ENCODE peak calls at places on chromosomes 3 and 15, in four cellular contexts. Y is H1, M is mesendoderm, Q is IMR-90. L is an unnamed sample.

GRCh38 chr3:120615863-120616599 is 19.9 kb downstream of the NDUFB4 start:
- DNase-seq in Q (peak), M (peak), Y (no peak), L (peak)

GRCh38 chr3:157170861-157171260 is 10.9 kb upstream of the CCNL1 start:
- DNase-seq in M (no peak), Y (no peak), Q (no peak), L (no peak)

GRCh38 chr3:171204942-171205341 is 178.4 kb upstream of the SLC2A2 start:
- DNase-seq in Y (no peak), Q (no peak), M (no peak), L (no peak)

GRCh38 chr3:135905058-135905724 is 60.3 kb upstream of the PPP2R3A start:
- DNase-seq in M (peak), Y (no peak), Q (peak), L (no peak)

GRCh38 chr3:187238239-187238638 is 41.0 kb downstream of the RTP1 start:
- DNase-seq in Y (no peak), Q (no peak), M (no peak), L (no peak)

GRCh38 chr3:148319960-148320359 is 377.7 kb upstream of the AGTR1 start:
- DNase-seq in M (no peak), Y (no peak), Q (peak), L (no peak)

GRCh38 chr15:99925661-99926461 is 192.6 kb upstream of the LYSMD4 start:
- DNase-seq in Q (no peak), Y (peak), M (peak), L (peak)

GRCh38 chr3:56878046-56878445 is 76.3 kb upstream of the ARHGEF3 start:
- DNase-seq in Y (no peak), M (peak), Q (peak), L (no peak)

GRCh38 chr15:52785672-52786406 is 4.3 kb downstream of the ONECUT1 start:
- DNase-seq in M (peak), Y (no peak), Q (no peak), L (no peak)

GRCh38 chr3:12328132-12328915 is 39.5 kb downstream of the PPARG start:
- DNase-seq in M (peak), Y (no peak), Q (no peak), L (no peak)

GRCh38 chr3:45626096-45626887 is 31.7 kb downstream of the LIMD1 start:
- DNase-seq in Y (no peak), M (no peak), Q (peak), L (no peak)

DNA sequence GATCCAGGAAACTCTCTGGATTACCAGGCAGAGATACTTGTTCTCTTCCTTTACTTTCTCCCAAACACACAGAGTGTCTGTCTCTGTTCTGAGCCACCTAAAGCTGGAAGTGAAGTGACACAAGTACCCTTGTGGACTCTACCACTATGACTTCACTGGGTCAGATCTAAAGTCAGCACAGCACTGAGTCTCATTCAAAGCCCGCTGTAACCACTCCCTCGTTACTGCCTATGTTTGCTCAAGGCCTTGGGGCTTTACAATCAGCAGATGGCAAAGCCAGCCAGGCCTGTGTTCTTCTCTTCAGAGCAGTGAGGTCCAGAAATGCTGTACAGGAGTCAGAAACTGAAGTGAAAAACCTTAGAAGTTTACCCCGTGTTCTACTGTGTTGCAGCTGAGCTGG is 588.3 kb upstream of the SEMA6D start:
- DNase-seq in Y (no peak), Q (no peak), M (no peak), L (no peak)
- H4K5ac ChIP-seq in Y (no peak), Q (no peak), M (no peak), L (no peak)

DNA sequence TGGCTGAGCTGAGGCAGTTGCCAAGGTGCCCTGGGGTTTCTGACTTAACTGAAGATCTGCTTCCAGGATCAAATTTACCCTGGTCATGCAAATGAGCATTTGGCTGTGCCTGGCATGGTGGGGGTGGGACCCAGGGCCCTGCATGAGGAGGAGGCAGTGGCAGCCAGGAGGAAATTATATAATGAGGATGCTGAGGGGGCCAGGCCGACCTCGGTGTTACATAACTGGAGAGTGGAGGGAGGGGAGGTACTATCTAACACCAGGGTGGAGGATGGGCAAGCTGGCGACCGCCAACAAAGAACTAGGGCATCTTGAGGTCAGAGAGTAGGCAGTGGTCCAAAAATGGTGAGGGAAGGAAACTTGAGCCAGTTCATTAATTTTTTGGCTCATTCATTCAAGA is 16.4 kb downstream of the PLEKHO2 start:
- DNase-seq in Q (no peak), Y (no peak), M (no peak), L (no peak)
- H4K5ac ChIP-seq in Q (peak), Y (no peak), M (no peak), L (no peak)

DNA sequence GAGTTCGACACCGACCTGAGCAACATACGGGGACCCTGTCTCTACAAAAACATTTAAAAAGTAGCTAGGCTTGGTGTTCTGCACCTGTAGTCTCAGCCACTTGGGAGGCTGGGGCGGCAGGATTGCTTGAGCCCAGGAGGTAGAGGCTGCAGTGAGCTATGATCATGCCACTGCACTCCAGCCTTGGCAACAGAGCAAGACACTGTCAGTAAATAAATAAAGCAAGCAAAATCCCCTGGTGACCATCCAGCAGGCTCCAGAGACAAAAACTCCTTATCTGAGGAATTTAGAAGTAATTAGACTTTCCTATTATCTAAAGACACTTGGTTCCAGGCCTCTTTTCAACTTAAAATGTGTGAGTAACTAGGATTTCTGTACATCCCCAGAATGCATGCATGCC is 29.6 kb upstream of the ZNF774 start:
- DNase-seq in Q (no peak), Y (no peak), M (peak), L (no peak)
- H4K5ac ChIP-seq in Q (no peak), Y (no peak), M (no peak), L (no peak)

DNA sequence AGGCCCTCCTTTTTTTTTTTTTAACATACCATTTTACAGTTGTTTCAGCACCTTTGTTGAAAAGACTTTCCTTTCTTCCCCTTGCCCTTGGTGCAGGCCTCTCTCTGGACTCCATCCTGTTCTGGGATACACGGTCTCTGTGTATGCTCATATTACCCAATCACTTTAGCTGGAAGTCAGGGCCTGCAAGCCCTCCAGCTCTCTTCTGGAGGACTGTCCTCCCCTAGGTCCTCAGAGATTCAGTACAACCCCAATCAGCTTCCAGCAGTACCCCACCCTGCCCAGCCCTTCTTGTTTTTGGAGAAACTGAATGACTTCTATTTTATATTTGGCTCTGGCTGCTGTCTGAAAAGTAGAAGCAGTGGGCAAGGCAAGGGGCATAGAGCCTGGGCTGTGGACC is 270.8 kb downstream of the KLF13 start:
- DNase-seq in Y (no peak), Q (no peak), M (no peak), L (no peak)
- H4K5ac ChIP-seq in Y (no peak), Q (peak), M (no peak), L (no peak)

DNA sequence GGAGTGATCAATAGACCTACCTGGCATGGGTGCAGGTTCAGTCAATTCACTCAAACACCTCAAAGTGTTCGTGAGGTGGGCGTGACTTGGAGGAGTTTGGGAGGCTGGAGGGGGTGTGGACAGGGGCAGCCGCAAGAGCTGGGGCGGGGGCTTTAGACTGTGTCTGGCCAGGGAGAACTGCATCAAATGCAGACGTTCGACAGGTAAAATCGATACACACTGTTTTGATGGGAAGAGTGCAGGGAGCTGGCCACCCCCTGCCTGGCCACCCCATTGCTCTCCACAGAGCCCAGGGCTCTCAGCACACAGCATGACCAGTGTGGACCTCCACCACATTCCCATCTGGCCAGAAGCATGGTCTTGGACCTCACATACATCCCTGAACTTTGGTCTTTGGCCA is 412.1 kb downstream of the OCA2 start:
- DNase-seq in Y (no peak), M (no peak), Q (no peak), L (no peak)
- H4K5ac ChIP-seq in Y (no peak), M (no peak), Q (no peak), L (no peak)

GRCh38 chr3:125634346-125634964 is 39.2 kb upstream of the OSBPL11 start:
- DNase-seq in Q (no peak), M (no peak), Y (peak), L (peak)
- H4K5ac ChIP-seq in Q (no peak), M (no peak), Y (no peak), L (no peak)

GRCh38 chr3:93861021-93861420 is 112.7 kb downstream of the PROS1 start:
- DNase-seq in M (no peak), Q (no peak), Y (no peak), L (no peak)
- H4K5ac ChIP-seq in M (no peak), Q (no peak), Y (no peak), L (no peak)